ENCODE peak calls at places on chromosomes 7 and 10, in seven cellular contexts. J is upper lobe of left lung; G is ascending aorta; X is right lobe of liver; O is AG10803; L is heart right ventricle; U is CD8-positive, alpha-beta T cell. Q is an unnamed sample.

GRCh38 chr7:157404845-157405481 is 68.2 kb downstream of the DNAJB6 start:
- DNase-seq in G (no peak), J (no peak), O (peak), X (no peak), U (no peak), L (no peak), Q (no peak)

GRCh38 chr10:70978181-70978580 is 89.8 kb upstream of the PCBD1 start:
- DNase-seq in O (no peak), X (no peak), J (no peak), U (no peak), G (no peak), L (no peak), Q (no peak)

GRCh38 chr7:83819911-83820310 is 171.0 kb upstream of the SEMA3E start:
- DNase-seq in X (no peak), G (no peak), L (no peak), U (no peak), O (no peak), J (no peak), Q (no peak)

GRCh38 chr10:89466599-89467035 is 52.2 kb downstream of the IFIT5 start:
- DNase-seq in J (no peak), O (peak), X (no peak), L (peak), G (no peak), U (no peak), Q (no peak)

GRCh38 chr7:148963583-148964509 is 64.5 kb downstream of the PDIA4 start:
- DNase-seq in G (no peak), O (no peak), J (peak), L (no peak), U (no peak), X (no peak), Q (no peak)

GRCh38 chr10:101007099-101007711 is 7.6 kb downstream of the LZTS2 start:
- DNase-seq in X (no peak), G (no peak), L (no peak), O (no peak), J (no peak), U (no peak), Q (no peak)

GRCh38 chr10:80497187-80498038 is 40.3 kb upstream of the SH2D4B start:
- DNase-seq in J (peak), O (peak), L (peak), U (no peak), X (peak), G (no peak), Q (peak)

GRCh38 chr10:30445716-30446115 is 11.7 kb downstream of the MAP3K8 start:
- DNase-seq in U (no peak), O (peak), X (no peak), G (no peak), J (no peak), L (no peak), Q (no peak)

GRCh38 chr7:140349172-140349771 is 49.1 kb downstream of the SLC37A3 start:
- DNase-seq in G (no peak), L (no peak), J (no peak), U (no peak), O (peak), X (no peak), Q (no peak)

GRCh38 chr10:124728071-124728829 is 15.9 kb downstream of the FAM53B start:
- DNase-seq in U (no peak), O (peak), G (peak), L (no peak), X (no peak), J (no peak), Q (no peak)

GRCh38 chr10:87878664-87879459 is 15.4 kb downstream of the PTEN start:
- DNase-seq in J (no peak), X (no peak), G (no peak), L (no peak), O (no peak), U (no peak), Q (no peak)

GRCh38 chr10:28263136-28263857 is 39.6 kb downstream of the MPP7 start:
- DNase-seq in X (peak), J (peak), L (no peak), U (no peak), O (no peak), G (no peak), Q (no peak)

GRCh38 chr7:149144996-149145850 is 2.0 kb upstream of the ZNF398 start:
- DNase-seq in O (no peak), L (no peak), U (no peak), X (no peak), J (peak), G (peak), Q (no peak)

GRCh38 chr7:32495298-32496051 is at the start of gene AVL9:
- DNase-seq in G (peak), U (peak), O (peak), L (peak), J (peak), X (peak), Q (peak)

GRCh38 chr10:68106656-68107055 is 2.6 kb upstream of the MYPN start:
- DNase-seq in U (no peak), J (no peak), L (no peak), O (peak), X (no peak), G (no peak), Q (no peak)

GRCh38 chr7:4234886-4235285 is 447.2 kb upstream of the FOXK1 start:
- DNase-seq in O (no peak), X (no peak), L (no peak), G (no peak), J (no peak), U (no peak), Q (no peak)

GRCh38 chr10:79052311-79053080 is 16.3 kb upstream of the ZMIZ1 start:
- DNase-seq in J (peak), U (no peak), X (peak), L (no peak), O (no peak), G (peak), Q (peak)

GRCh38 chr10:6119423-6119822 is 30.6 kb downstream of the RBM17 start:
- DNase-seq in O (no peak), J (no peak), U (no peak), G (no peak), L (no peak), X (no peak), Q (no peak)

GRCh38 chr10:122530177-122530576 is 30.4 kb upstream of the DMBT1 start:
- DNase-seq in O (no peak), U (no peak), X (no peak), G (no peak), L (peak), J (peak), Q (peak)

GRCh38 chr10:114386446-114386845 is 17.9 kb downstream of the AFAP1L2 start:
- DNase-seq in L (no peak), U (no peak), X (no peak), J (no peak), O (no peak), G (peak), Q (no peak)

GRCh38 chr7:44057181-44057848 is 8.1 kb downstream of the PGAM2 start:
- DNase-seq in O (no peak), G (peak), U (no peak), J (no peak), L (no peak), X (no peak), Q (peak)

GRCh38 chr7:149510248-149510647 is 12.6 kb upstream of the ZNF746 start:
- DNase-seq in L (no peak), G (no peak), O (no peak), J (no peak), U (no peak), X (no peak), Q (no peak)

GRCh38 chr7:151539055-151539714 is 19.5 kb upstream of the RHEB start:
- DNase-seq in G (no peak), X (no peak), J (no peak), O (no peak), L (no peak), U (no peak), Q (no peak)

GRCh38 chr10:77311186-77311585 is 326.4 kb downstream of the KCNMA1 start:
- DNase-seq in L (no peak), O (no peak), X (no peak), U (no peak), G (no peak), J (no peak), Q (no peak)

GRCh38 chr7:22052650-22053336 is 107.1 kb upstream of the CDCA7L start:
- DNase-seq in X (no peak), U (no peak), J (no peak), O (no peak), G (no peak), L (no peak), Q (no peak)

GRCh38 chr10:70578371-70578947 is 24.1 kb downstream of the PRF1 start:
- DNase-seq in O (peak), U (peak), X (no peak), L (no peak), G (no peak), J (no peak), Q (no peak)

GRCh38 chr10:110170142-110170887 is 37.1 kb upstream of the MXI1 start:
- DNase-seq in L (no peak), O (no peak), X (no peak), U (no peak), J (no peak), G (no peak), Q (no peak)

GRCh38 chr10:65501259-65501658 is 1424.6 kb upstream of the LRRTM3 start:
- DNase-seq in J (peak), G (no peak), U (no peak), O (no peak), L (no peak), X (no peak), Q (no peak)

GRCh38 chr7:112449902-112450806 is at the start of gene IFRD1:
- DNase-seq in J (peak), X (peak), G (peak), L (peak), O (peak), U (peak), Q (peak)

GRCh38 chr7:101614098-101614938 is 14.8 kb downstream of the MYL10 start:
- DNase-seq in L (no peak), J (no peak), X (no peak), U (no peak), G (peak), O (no peak), Q (no peak)

GRCh38 chr7:28536259-28536658 is 123.9 kb downstream of the CREB5 start:
- DNase-seq in J (no peak), G (no peak), U (no peak), L (no peak), O (peak), X (no peak), Q (no peak)

GRCh38 chr7:16492513-16493062 is 27.1 kb upstream of the SOSTDC1 start:
- DNase-seq in X (no peak), G (no peak), J (no peak), U (no peak), L (no peak), O (no peak), Q (no peak)

GRCh38 chr10:6182454-6183098 is 20.2 kb upstream of the PFKFB3 start:
- DNase-seq in X (no peak), L (no peak), G (no peak), J (no peak), U (no peak), O (no peak), Q (no peak)

GRCh38 chr10:103053659-103054581 is 135.8 kb downstream of the CNNM2 start:
- DNase-seq in G (peak), J (peak), X (peak), O (peak), L (peak), U (peak), Q (peak)

GRCh38 chr7:106452031-106452851 is 167.5 kb upstream of the NAMPT start:
- DNase-seq in J (no peak), X (no peak), U (no peak), G (no peak), O (no peak), L (no peak), Q (no peak)

GRCh38 chr7:100914208-100914878 is 18.7 kb upstream of the ACHE start:
- DNase-seq in G (no peak), X (peak), U (no peak), J (peak), L (no peak), O (no peak), Q (no peak)

GRCh38 chr7:155984609-155985405 is 172.5 kb upstream of the SHH start:
- DNase-seq in U (no peak), O (no peak), J (peak), X (no peak), G (peak), L (no peak), Q (no peak)

GRCh38 chr7:81256991-81257390 is 338.1 kb upstream of the SEMA3C start:
- DNase-seq in X (no peak), G (no peak), L (peak), O (peak), J (no peak), U (no peak), Q (no peak)

GRCh38 chr7:3260425-3260762 is 40.7 kb upstream of the SDK1 start:
- DNase-seq in U (no peak), L (no peak), O (peak), G (no peak), J (no peak), X (no peak), Q (no peak)

GRCh38 chr7:128020161-128020560 is 11.1 kb downstream of the LRRC4 start:
- DNase-seq in O (no peak), U (no peak), L (no peak), X (no peak), J (no peak), G (no peak), Q (no peak)

GRCh38 chr7:128017880-128018845 is 13.1 kb downstream of the LRRC4 start:
- DNase-seq in J (peak), X (no peak), L (no peak), G (no peak), O (no peak), U (no peak), Q (no peak)

GRCh38 chr7:128014864-128015263 is 16.4 kb downstream of the LRRC4 start:
- DNase-seq in L (no peak), O (no peak), G (no peak), X (no peak), U (no peak), J (no peak), Q (no peak)

GRCh38 chr7:128019330-128019729 is 11.9 kb downstream of the LRRC4 start:
- DNase-seq in O (no peak), X (no peak), J (no peak), U (no peak), L (no peak), G (no peak), Q (no peak)

DNA sequence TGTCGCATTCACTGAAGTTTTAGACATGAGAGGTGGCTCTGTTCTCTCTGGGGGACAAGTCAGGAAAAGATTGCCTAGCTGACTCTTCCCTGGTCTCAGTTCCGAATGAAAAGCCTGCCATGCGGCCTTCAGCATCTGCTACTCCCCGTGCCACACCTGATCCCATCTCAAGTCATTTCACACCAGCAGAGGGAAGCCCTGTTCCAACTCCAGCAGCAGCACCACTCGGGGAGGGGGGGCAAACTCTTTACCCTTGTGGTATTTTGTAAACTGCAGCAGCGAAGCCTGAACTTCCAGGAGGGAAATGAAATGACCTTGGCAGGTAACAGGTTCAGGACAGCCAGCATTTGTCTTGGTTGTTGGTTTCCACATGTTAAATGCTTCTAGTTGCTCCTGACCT is 13.8 kb downstream of the LRRC4 start:
- DNase-seq in L (no peak), U (no peak), X (no peak), O (no peak), J (peak), G (no peak), Q (no peak)
- TF ChIP-seq CTCF in L (no peak), U (no peak), X (no peak), O (no peak), J (peak), G (no peak), Q (no peak)

DNA sequence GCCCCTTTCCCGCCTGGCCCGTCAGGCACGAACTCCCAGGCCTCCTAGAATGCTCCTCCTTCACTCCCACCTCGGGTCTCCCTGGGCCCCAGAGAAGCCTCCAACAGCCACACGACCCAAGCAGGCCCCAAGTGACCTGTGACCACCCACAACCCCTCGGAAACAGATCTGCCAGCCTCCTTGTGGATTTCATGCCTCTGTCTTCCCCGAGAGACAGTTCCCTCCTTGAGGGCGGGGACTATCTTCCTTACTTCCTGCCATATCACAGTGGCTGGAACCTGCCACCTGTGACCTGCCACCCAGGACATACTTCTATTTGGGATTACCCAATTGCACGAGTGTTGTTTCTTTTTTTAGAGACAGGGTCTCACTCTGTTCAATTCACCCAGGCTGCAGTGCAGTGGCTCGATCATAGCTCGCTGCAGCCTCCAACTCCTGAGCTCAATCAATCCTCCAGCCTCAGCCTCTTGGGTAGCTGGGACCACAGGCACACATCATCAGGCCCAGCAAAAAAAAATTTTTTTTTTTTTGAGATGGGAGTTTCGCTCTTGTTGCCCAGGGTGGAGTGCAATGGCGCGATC is 25.9 kb downstream of the TNRC18 start:
- DNase-seq in X (no peak), L (no peak), J (no peak), G (no peak), U (no peak), O (no peak), Q (no peak)
- H3K4me3 ChIP-seq in X (no peak), L (peak), J (peak), G (peak), U (no peak), O (peak), Q (no peak)

DNA sequence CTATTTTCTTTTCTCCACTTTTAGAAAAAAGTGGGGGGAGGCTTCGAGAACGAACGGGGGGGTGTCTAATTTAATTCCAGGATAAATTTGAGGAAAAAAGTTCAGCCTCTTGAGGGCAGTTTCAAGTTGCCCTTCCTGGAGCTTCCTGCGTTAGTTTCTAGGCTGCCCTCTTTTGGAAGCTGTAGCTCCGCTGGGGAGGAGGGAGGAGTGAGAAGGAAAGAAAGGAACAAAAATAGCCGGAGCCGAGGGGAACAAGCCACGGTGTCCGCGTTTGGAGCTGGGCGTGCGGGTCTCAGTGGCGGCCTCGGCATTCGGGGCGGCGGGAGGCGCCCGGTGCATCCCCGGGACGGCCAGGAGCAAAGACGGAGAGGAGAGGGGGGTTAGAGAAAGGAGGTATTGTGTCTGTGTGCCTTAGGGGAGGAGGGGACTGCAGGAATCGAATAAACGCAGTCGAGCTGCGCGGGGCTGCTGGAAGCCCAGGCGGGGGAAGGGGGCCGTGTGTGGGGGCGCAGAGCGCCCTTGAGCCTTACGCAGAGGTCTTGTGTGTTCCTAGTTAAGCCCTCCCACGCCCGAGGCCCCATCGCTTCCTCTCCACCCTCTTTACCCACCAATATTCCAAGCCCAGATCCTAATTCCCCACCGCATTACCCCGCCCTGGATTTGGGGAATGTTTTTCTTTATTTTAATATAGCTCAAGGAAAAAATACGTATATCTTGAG is 2.0 kb upstream of the TNRC18 start:
- DNase-seq in U (no peak), L (peak), X (peak), G (peak), J (peak), O (peak), Q (peak)
- TF ChIP-seq CTCF in U (no peak), L (no peak), X (no peak), G (no peak), J (no peak), O (no peak), Q (no peak)

GRCh38 chr7:107972075-107972482 is 30.9 kb downstream of the LAMB1 start:
- DNase-seq in O (peak), G (no peak), J (no peak), X (no peak), U (no peak), L (no peak), Q (no peak)
- H3K4me3 ChIP-seq in O (no peak), G (no peak), J (no peak), X (no peak), U (no peak), L (no peak), Q (no peak)

GRCh38 chr7:85806321-85806720 is 619.5 kb upstream of the SEMA3D start:
- DNase-seq in O (no peak), J (no peak), L (no peak), X (no peak), U (no peak), G (no peak), Q (no peak)
- TF ChIP-seq CTCF in O (no peak), J (no peak), L (no peak), X (no peak), U (no peak), G (no peak), Q (no peak)

DNA sequence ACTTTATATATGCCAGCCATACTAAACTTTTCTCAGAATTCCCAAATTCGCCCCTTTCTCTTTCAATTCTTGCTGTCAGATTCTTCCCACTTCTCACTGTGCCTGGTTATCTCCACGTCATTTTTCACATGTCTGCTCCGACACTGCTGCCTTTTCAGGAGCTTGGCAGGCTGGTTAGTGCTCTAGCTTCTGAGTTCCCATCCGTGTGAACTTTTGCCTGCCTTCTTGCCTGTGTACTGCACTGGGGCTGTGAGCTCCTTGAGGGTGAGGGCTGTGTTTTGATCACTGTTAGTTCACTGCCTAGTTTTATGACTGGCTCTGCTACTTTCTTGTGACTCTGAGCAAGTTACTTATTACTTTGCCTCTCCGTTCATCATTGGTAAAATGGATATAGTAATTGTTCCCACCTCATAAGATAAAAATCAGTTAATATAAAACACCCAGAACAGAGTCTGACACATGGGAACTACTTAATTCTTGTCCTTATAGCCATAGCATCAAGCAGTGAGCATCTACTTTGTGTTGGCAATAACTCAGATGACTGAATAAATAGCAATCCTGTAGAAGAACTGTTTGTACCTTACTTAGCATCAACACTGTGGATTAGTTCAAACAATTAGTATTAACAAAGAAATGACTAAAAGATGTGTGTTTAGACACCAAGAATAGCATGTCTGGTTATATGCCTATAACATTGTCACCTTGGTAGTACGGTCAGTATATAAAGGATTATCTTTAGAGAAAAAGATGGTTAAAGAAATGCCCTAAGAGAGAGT is 5.5 kb downstream of the GSTO1 start:
- DNase-seq in L (no peak), X (no peak), J (no peak), U (no peak), G (no peak), O (no peak), Q (no peak)
- H3K4me3 ChIP-seq in L (no peak), X (no peak), J (no peak), U (no peak), G (no peak), O (no peak), Q (peak)

Q was measured in left ventricle myocardium inferior.